ENCODE peak calls at places on chromosome 4, in four cellular contexts. X, H, N and J are unnamed samples.

GRCh38 chr4:67700119-67700873 is 659 bp downstream of the UBA6 start:
- DNase-seq in H (no peak), X (peak; percentile 21), N (peak; percentile 27), J (no peak)

GRCh38 chr4:7192252-7193039 is at the start of gene SORCS2:
- DNase-seq in N (peak; percentile 39), H (peak; percentile 12), X (peak; percentile 53), J (peak; percentile 42)

GRCh38 chr4:174255790-174256189 is 27.7 kb downstream of the FBXO8 start:
- DNase-seq in H (no peak), X (peak; percentile 30), N (peak; percentile 92), J (peak; percentile 21)

GRCh38 chr4:101696276-101697010 is 94.1 kb upstream of the BANK1 start:
- DNase-seq in H (no peak), N (no peak), X (no peak), J (no peak)

GRCh38 chr4:105895609-105896460 is 564 bp downstream of the NPNT start:
- DNase-seq in X (no peak), H (no peak), N (no peak), J (no peak)

GRCh38 chr4:47145630-47146029 is 114.3 kb downstream of the GABRB1 start:
- DNase-seq in X (no peak), N (peak; percentile 92), H (peak; percentile 1), J (no peak)

GRCh38 chr4:74768857-74769525 is 25.3 kb downstream of the BTC start:
- DNase-seq in H (peak; percentile 32), X (no peak), N (peak; percentile 9), J (peak; percentile 5)

GRCh38 chr4:182826391-182826790 is 90.8 kb downstream of the DCTD start:
- DNase-seq in H (no peak), X (no peak), N (no peak), J (no peak)

GRCh38 chr4:102828497-102828808 is 1.1 kb upstream of the UBE2D3 start:
- DNase-seq in X (no peak), H (no peak), N (peak; percentile 18), J (no peak)

GRCh38 chr4:1885414-1885813 is 14.2 kb downstream of the NSD2 start:
- DNase-seq in N (no peak), X (peak; percentile 41), H (no peak), J (no peak)

GRCh38 chr4:76712564-76712963 is 185.4 kb downstream of the SOWAHB start:
- DNase-seq in N (no peak), H (no peak), X (no peak), J (no peak)

GRCh38 chr4:1752284-1753041 is 31.1 kb downstream of the TACC3 start:
- DNase-seq in H (peak; percentile 69), N (peak; percentile 7), X (peak; percentile 51), J (no peak)

GRCh38 chr4:56821394-56822263 is at the start of gene SPINK2:
- DNase-seq in N (no peak), H (no peak), X (peak; percentile 45), J (peak; percentile 61)

GRCh38 chr4:88219099-88219498 is 60.7 kb upstream of the ABCG2 start:
- DNase-seq in X (peak; percentile 56), H (peak; percentile 30), N (peak; percentile 56), J (peak; percentile 22)

GRCh38 chr4:140595065-140595464 is 26.3 kb upstream of the UCP1 start:
- DNase-seq in N (peak; percentile 9), H (peak; percentile 50), X (peak; percentile 2), J (peak; percentile 25)

GRCh38 chr4:118276551-118276950 is 76.3 kb downstream of the PRSS12 start:
- DNase-seq in X (no peak), H (peak; percentile 21), N (no peak), J (no peak)

GRCh38 chr4:111778543-111778942 is 366.7 kb upstream of the FAM241A start:
- DNase-seq in N (no peak), H (no peak), X (no peak), J (peak; percentile 4)

GRCh38 chr4:123924536-123924935 is 527.9 kb downstream of the SPRY1 start:
- DNase-seq in N (peak; percentile 12), H (no peak), X (no peak), J (no peak)

GRCh38 chr4:174152717-174153466 is 130.6 kb downstream of the FBXO8 start:
- DNase-seq in X (no peak), N (no peak), H (no peak), J (no peak)

GRCh38 chr4:95092762-95093161 is 335.0 kb downstream of the BMPR1B start:
- DNase-seq in X (peak; percentile 2), N (no peak), H (no peak), J (no peak)

GRCh38 chr4:77251751-77252150 is 94.7 kb downstream of the CCNG2 start:
- DNase-seq in H (no peak), N (no peak), X (no peak), J (no peak)

GRCh38 chr4:244471-244870 is 60.8 kb downstream of the ZNF732 start:
- DNase-seq in H (peak; percentile 21), N (no peak), X (peak; percentile 58), J (no peak)

GRCh38 chr4:1490906-1491629 is 84.8 kb upstream of the NKX1-1 start:
- DNase-seq in X (no peak), N (no peak), H (no peak), J (no peak)

GRCh38 chr4:112377127-112377635 is 80.0 kb downstream of the ALPK1 start:
- DNase-seq in X (no peak), H (no peak), N (no peak), J (no peak)

GRCh38 chr4:56764775-56765174 is 56.7 kb downstream of the SPINK2 start:
- DNase-seq in X (no peak), N (peak; percentile 71), H (no peak), J (no peak)

GRCh38 chr4:153335665-153336064 is 8.8 kb upstream of the MND1 start:
- DNase-seq in H (no peak), N (peak; percentile 77), X (no peak), J (no peak)

GRCh38 chr4:71267244-71267643 is 71.6 kb upstream of the SLC4A4 start:
- DNase-seq in H (no peak), X (no peak), N (peak; percentile 17), J (no peak)

GRCh38 chr4:183797445-183798248 is 107.5 kb upstream of the STOX2 start:
- DNase-seq in X (no peak), H (no peak), N (no peak), J (peak; percentile 17)

GRCh38 chr4:85812776-85813175 is 337.8 kb downstream of the ARHGAP24 start:
- DNase-seq in N (peak; percentile 33), H (no peak), X (no peak), J (no peak)

GRCh38 chr4:53273726-53274125 is 92.1 kb downstream of the SCFD2 start:
- DNase-seq in X (no peak), N (peak; percentile 53), H (no peak), J (no peak)
- TF ChIP-seq BHLHE40 in X (no peak), N (no peak), H (no peak), J (no peak)

GRCh38 chr4:149765630-149766029 is 50.0 kb downstream of the IQCM start:
- DNase-seq in X (no peak), N (peak; percentile 83), H (no peak), J (no peak)
- TF ChIP-seq MAFK in X (no peak), N (no peak), H (no peak), J (no peak)

DNA sequence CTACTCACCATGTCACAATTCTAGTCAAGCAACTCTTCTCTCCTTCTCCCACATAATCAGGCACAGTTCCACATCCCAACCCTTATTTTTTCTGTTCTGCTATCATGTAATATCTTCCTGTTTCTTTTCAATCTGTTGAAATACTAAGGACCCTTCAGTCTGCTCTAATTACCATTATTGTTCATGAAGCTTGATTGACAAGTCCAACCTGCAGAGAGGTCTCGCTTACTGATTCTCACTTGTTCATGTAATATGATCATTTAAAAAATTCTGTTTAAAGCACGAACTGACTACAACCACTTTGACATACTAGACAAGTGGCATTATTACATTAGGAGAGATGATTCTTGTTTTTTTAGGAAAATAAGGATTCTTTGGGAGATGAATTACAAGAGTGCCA is 108.6 kb upstream of the MAD2L1 start:
- DNase-seq in X (no peak), H (no peak), N (no peak), J (no peak)
- TF ChIP-seq BHLHE40 in X (no peak), H (no peak), N (no peak), J (no peak)

GRCh38 chr4:5976921-5977320 is 41.3 kb downstream of the C4orf50 start:
- DNase-seq in N (no peak), X (no peak), H (no peak), J (no peak)

GRCh38 chr4:5976431-5976830 is 41.8 kb downstream of the C4orf50 start:
- DNase-seq in H (no peak), N (no peak), X (no peak), J (peak; percentile 17)

GRCh38 chr4:5980436-5981155 is 37.6 kb downstream of the C4orf50 start:
- DNase-seq in H (no peak), N (no peak), X (no peak), J (peak; percentile 14)

GRCh38 chr4:5982156-5982973 is 35.9 kb downstream of the C4orf50 start:
- DNase-seq in X (no peak), N (no peak), H (no peak), J (no peak)

GRCh38 chr4:5979981-5980380 is 38.2 kb downstream of the C4orf50 start:
- DNase-seq in X (peak; percentile 12), H (no peak), N (no peak), J (peak; percentile 37)
- TF ChIP-seq MAFK in X (no peak), H (no peak), N (no peak), J (no peak)

DNA sequence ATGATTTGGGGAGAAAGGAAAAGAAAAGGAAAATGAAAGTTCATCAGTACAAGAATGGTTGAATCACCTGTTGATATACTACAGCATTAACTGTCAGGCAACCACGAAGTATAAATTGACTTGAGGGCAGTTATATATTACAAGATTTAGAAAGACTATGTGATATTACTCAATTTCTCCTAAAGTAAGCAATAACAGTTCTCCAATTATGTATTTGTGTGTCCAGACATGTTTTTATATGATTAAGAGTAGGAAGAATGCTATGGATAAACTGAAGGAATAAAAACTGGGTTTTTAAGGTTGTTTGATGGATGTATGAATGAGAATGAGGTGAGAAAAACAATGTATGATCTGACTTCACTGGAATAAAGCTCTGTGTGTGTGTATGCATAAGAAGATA is 2234.4 kb downstream of the ARAP2 start:
- DNase-seq in H (no peak), X (no peak), N (no peak), J (no peak)
- TF ChIP-seq BHLHE40 in H (no peak), X (no peak), N (no peak), J (no peak)

GRCh38 chr4:3204021-3204431 is 44.9 kb upstream of the MSANTD1 start:
- DNase-seq in H (peak; percentile 33), X (no peak), N (peak; percentile 67), J (no peak)

GRCh38 chr4:3202836-3203820 is 45.8 kb upstream of the MSANTD1 start:
- DNase-seq in X (no peak), H (peak; percentile 56), N (no peak), J (no peak)

GRCh38 chr4:3199661-3200422 is 49.1 kb upstream of the MSANTD1 start:
- DNase-seq in H (no peak), X (no peak), N (no peak), J (no peak)

GRCh38 chr4:3200423-3201090 is 48.4 kb upstream of the MSANTD1 start:
- DNase-seq in H (no peak), X (no peak), N (no peak), J (no peak)

GRCh38 chr4:3201718-3202702 is 46.9 kb upstream of the MSANTD1 start:
- DNase-seq in H (peak; percentile 53), N (peak; percentile 69), X (peak; percentile 41), J (no peak)
- TF ChIP-seq MAFK in H (no peak), N (no peak), X (no peak), J (no peak)